ENCODE peak calls at places on chromosomes 12 and 14, in four cellular contexts. Z is vagina, U is SK-N-SH, M is breast epithelium. D is an unnamed sample.

GRCh38 chr12:109744991-109745942 is 31.6 kb downstream of the FAM222A start:
- DNase-seq in Z (no peak), U (peak; percentile 4), M (peak; percentile 51), D (no peak)

GRCh38 chr12:98464155-98464554 is 51.2 kb upstream of the TMPO start:
- DNase-seq in Z (no peak), U (no peak), M (no peak), D (no peak)

GRCh38 chr12:68065163-68065562 is 75.9 kb downstream of the IFNG-AS1 start:
- DNase-seq in Z (no peak), U (no peak), M (no peak), D (no peak)

GRCh38 chr12:80364056-80364455 is 80.0 kb upstream of the PTPRQ start:
- DNase-seq in Z (no peak), U (no peak), M (no peak), D (no peak)

GRCh38 chr12:18700254-18700653 is 37.6 kb downstream of the PLCZ1 start:
- DNase-seq in Z (no peak), U (peak; percentile 1), M (no peak), D (no peak)

GRCh38 chr14:28603606-28604005 is 163.0 kb upstream of the FOXG1 start:
- DNase-seq in Z (no peak), U (no peak), M (no peak), D (no peak)

GRCh38 chr12:112664569-112664968 is 127.0 kb upstream of the RPH3A start:
- DNase-seq in Z (no peak), U (no peak), M (no peak), D (no peak)

GRCh38 chr14:24339284-24340151 is at the start of gene RIPK3:
- DNase-seq in Z (no peak), U (no peak), M (no peak), D (no peak)

GRCh38 chr14:94620597-94620996 is 8.4 kb downstream of the SERPINA3 start:
- DNase-seq in Z (no peak), U (no peak), M (no peak), D (peak; percentile 52)

GRCh38 chr12:21301-22189 is 45.0 kb upstream of the IQSEC3 start:
- DNase-seq in Z (no peak), U (no peak), M (no peak), D (no peak)

GRCh38 chr12:28089363-28089762 is 100.9 kb upstream of the CCDC91 start:
- DNase-seq in Z (no peak), U (no peak), M (no peak), D (no peak)

GRCh38 chr14:23660290-23661226 is 24.4 kb downstream of the DHRS2 start:
- DNase-seq in Z (no peak), U (no peak), M (no peak), D (no peak)

GRCh38 chr12:131950182-131950913 is 606 bp downstream of the EP400 start:
- DNase-seq in Z (no peak), U (peak; percentile 79), M (no peak), D (peak; percentile 70)

GRCh38 chr14:25003537-25003936 is 46.4 kb downstream of the STXBP6 start:
- DNase-seq in Z (peak; percentile 11), U (no peak), M (no peak), D (no peak)

GRCh38 chr12:97800561-97800960 is 338.0 kb downstream of the RMST start:
- DNase-seq in Z (no peak), U (no peak), M (no peak), D (no peak)

GRCh38 chr12:14417717-14418116 is 52.2 kb downstream of the ATF7IP start:
- DNase-seq in Z (no peak), U (peak; percentile 46), M (no peak), D (peak; percentile 77)

GRCh38 chr14:104076743-104077142 is 8.8 kb upstream of the ASPG start:
- DNase-seq in Z (no peak), U (no peak), M (no peak), D (no peak)

GRCh38 chr12:25496098-25496587 is 56.9 kb downstream of the LMNTD1 start:
- DNase-seq in Z (no peak), U (no peak), M (no peak), D (no peak)

GRCh38 chr12:81332054-81332453 is 254.2 kb downstream of the ACSS3 start:
- DNase-seq in Z (no peak), U (no peak), M (no peak), D (no peak)

GRCh38 chr12:26133508-26133907 is 8.7 kb upstream of the BHLHE41 start:
- DNase-seq in Z (no peak), U (no peak), M (no peak), D (no peak)

GRCh38 chr12:52221912-52222457 is 11.1 kb upstream of the KRT7 start:
- DNase-seq in Z (no peak), U (no peak), M (peak; percentile 82), D (peak; percentile 66)

GRCh38 chr14:100525615-100526014 is 61.6 kb downstream of the BEGAIN start:
- DNase-seq in Z (no peak), U (no peak), M (no peak), D (peak; percentile 48)

GRCh38 chr14:75023108-75023507 is 20.4 kb downstream of the EIF2B2 start:
- DNase-seq in Z (no peak), U (no peak), M (no peak), D (no peak)

GRCh38 chr14:91293281-91293680 is 48.8 kb upstream of the GPR68 start:
- DNase-seq in Z (peak; percentile 91), U (no peak), M (no peak), D (no peak)

GRCh38 chr12:21169878-21170472 is 39.0 kb downstream of the SLCO1B1 start:
- DNase-seq in Z (no peak), U (peak; percentile 33), M (no peak), D (no peak)

GRCh38 chr12:18275974-18276373 is 14.7 kb downstream of the PIK3C2G start:
- DNase-seq in Z (no peak), U (no peak), M (no peak), D (no peak)

GRCh38 chr14:90624228-90624627 is 192.0 kb downstream of the TTC7B start:
- DNase-seq in Z (peak; percentile 86), U (no peak), M (peak; percentile 57), D (peak; percentile 74)

GRCh38 chr12:49887536-49888401 is 15.9 kb downstream of the FAIM2 start:
- DNase-seq in Z (no peak), U (no peak), M (peak; percentile 69), D (peak; percentile 57)

GRCh38 chr14:95471526-95472304 is 44.7 kb downstream of the SYNE3 start:
- DNase-seq in Z (no peak), U (no peak), M (no peak), D (no peak)

GRCh38 chr12:95349291-95349690 is 124.7 kb upstream of the METAP2 start:
- DNase-seq in Z (no peak), U (no peak), M (no peak), D (no peak)
- TF ChIP-seq POLR2AphosphoS5 in Z (no peak), U (no peak), M (no peak), D (no peak)

GRCh38 chr12:54328595-54329337 is 3.8 kb downstream of the COPZ1 start:
- DNase-seq in Z (no peak), U (no peak), M (no peak), D (no peak)
- H3K4me1 ChIP-seq in Z (peaks cover 67% of the 10 kb centered on the region), U (no peaks in the 10 kb centered on the region), M (no peaks in the 10 kb centered on the region), D (peaks cover 53% of the 10 kb centered on the region)

GRCh38 chr14:49617846-49618519 is 2.4 kb downstream of the RPL36AL start:
- DNase-seq in Z (no peak), U (no peak), M (no peak), D (no peak)
- TF ChIP-seq POLR2AphosphoS5 in Z (no peak), U (no peak), M (no peak), D (no peak)

DNA sequence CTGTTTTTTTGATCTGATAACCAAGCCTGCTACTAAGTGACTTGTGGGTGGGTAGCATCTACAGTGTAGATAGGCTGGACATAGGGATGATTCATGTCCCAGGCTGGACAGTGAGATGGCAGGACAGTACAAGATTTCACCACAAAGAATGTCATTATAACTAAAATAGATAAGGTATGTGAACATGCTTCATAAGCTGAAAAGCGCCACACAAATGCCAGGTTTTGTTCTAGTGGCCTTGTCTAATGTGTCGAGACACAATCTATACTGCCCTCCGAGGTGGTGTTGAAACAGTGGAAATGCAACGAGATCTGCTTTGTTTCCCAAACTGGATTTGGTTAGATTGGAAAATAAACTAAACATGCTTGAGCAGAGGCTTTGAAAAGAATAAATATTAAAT is 4.4 kb downstream of the LGALS3 start:
- DNase-seq in Z (no peak), U (peak; percentile 63), M (no peak), D (no peak)
- H3K4me1 ChIP-seq in Z (peaks cover 83% of the 10 kb centered on the region), U (peaks cover 20% of the 10 kb centered on the region), M (peaks cover 26% of the 10 kb centered on the region), D (peaks cover 67% of the 10 kb centered on the region)

D was measured in sigmoid colon.